ENCODE peak calls at places on chromosomes 3 and 15, in four cellular contexts. One of them, this sample, is unnamed.

GRCh38 chr3:73072634-73073033 is 11.2 kb downstream of the EBLN2 start:
- DNase-seq in OCI-LY7: no peak
- DNase-seq in GM23338: no peak
- DNase-seq in K562: peak; percentile 17
- DNase-seq in this sample: no peak

GRCh38 chr3:160641675-160642330 is 35.2 kb upstream of the ARL14 start:
- DNase-seq in OCI-LY7: no peak
- DNase-seq in GM23338: no peak
- DNase-seq in K562: no peak
- DNase-seq in this sample: peak; percentile 39

GRCh38 chr3:70871909-70872656 is 559.6 kb upstream of the MDFIC2 start:
- DNase-seq in OCI-LY7: no peak
- DNase-seq in GM23338: no peak
- DNase-seq in K562: no peak
- DNase-seq in this sample: no peak

GRCh38 chr3:40624189-40624754 is 99.5 kb downstream of the ZNF621 start:
- DNase-seq in OCI-LY7: no peak
- DNase-seq in GM23338: no peak
- DNase-seq in K562: no peak
- DNase-seq in this sample: no peak

GRCh38 chr3:73009008-73009407 is 12.4 kb downstream of the PPP4R2 start:
- DNase-seq in OCI-LY7: no peak
- DNase-seq in GM23338: no peak
- DNase-seq in K562: no peak
- DNase-seq in this sample: no peak

GRCh38 chr3:197809356-197810020 is 18.4 kb downstream of the LRCH3 start:
- DNase-seq in OCI-LY7: no peak
- DNase-seq in GM23338: no peak
- DNase-seq in K562: no peak
- DNase-seq in this sample: no peak

GRCh38 chr15:80480171-80480811 is 76.1 kb downstream of the ARNT2 start:
- DNase-seq in OCI-LY7: no peak
- DNase-seq in GM23338: peak; percentile 30
- DNase-seq in K562: no peak
- DNase-seq in this sample: no peak

GRCh38 chr3:43970920-43971319 is 270.8 kb upstream of the TOPAZ1 start:
- DNase-seq in OCI-LY7: no peak
- DNase-seq in GM23338: no peak
- DNase-seq in K562: no peak
- DNase-seq in this sample: no peak

GRCh38 chr3:196975349-196975748 is 6.7 kb upstream of the PIGZ start:
- DNase-seq in OCI-LY7: no peak
- DNase-seq in GM23338: no peak
- DNase-seq in K562: no peak
- DNase-seq in this sample: no peak

GRCh38 chr15:59262316-59262715 is 55.7 kb downstream of the LDHAL6B start:
- DNase-seq in OCI-LY7: no peak
- DNase-seq in GM23338: no peak
- DNase-seq in K562: no peak
- DNase-seq in this sample: no peak

GRCh38 chr3:15667484-15667883 is 65.9 kb downstream of the BTD start:
- DNase-seq in OCI-LY7: no peak
- DNase-seq in GM23338: no peak
- DNase-seq in K562: no peak
- DNase-seq in this sample: no peak

GRCh38 chr15:70147178-70147760 is 49.6 kb upstream of the TLE3 start:
- DNase-seq in OCI-LY7: no peak
- DNase-seq in GM23338: no peak
- DNase-seq in K562: no peak
- DNase-seq in this sample: no peak

GRCh38 chr3:111738238-111738637 is 120.8 kb upstream of the PHLDB2 start:
- DNase-seq in OCI-LY7: no peak
- DNase-seq in GM23338: no peak
- DNase-seq in K562: no peak
- DNase-seq in this sample: no peak

GRCh38 chr3:58526124-58526957 is 10.6 kb downstream of the ACOX2 start:
- DNase-seq in OCI-LY7: no peak
- DNase-seq in GM23338: peak; percentile 34
- DNase-seq in K562: no peak
- DNase-seq in this sample: peak; percentile 54

GRCh38 chr3:149179225-149179624 is 42.4 kb downstream of the CP start:
- DNase-seq in OCI-LY7: no peak
- DNase-seq in GM23338: no peak
- DNase-seq in K562: no peak
- DNase-seq in this sample: peak; percentile 44

GRCh38 chr3:141373768-141374526 is 5.6 kb downstream of the ZBTB38 start:
- DNase-seq in OCI-LY7: no peak
- DNase-seq in GM23338: peak; percentile 79
- DNase-seq in K562: peak; percentile 19
- DNase-seq in this sample: no peak

GRCh38 chr3:51622868-51623267 is 48.2 kb upstream of the TEX264 start:
- DNase-seq in OCI-LY7: no peak
- DNase-seq in GM23338: no peak
- DNase-seq in K562: no peak
- DNase-seq in this sample: no peak

GRCh38 chr15:57726411-57726810 is 19.9 kb downstream of the POLR2M start:
- DNase-seq in OCI-LY7: no peak
- DNase-seq in GM23338: no peak
- DNase-seq in K562: no peak
- DNase-seq in this sample: no peak

GRCh38 chr15:41218851-41219250 is 11.7 kb downstream of the EXD1 start:
- DNase-seq in OCI-LY7: no peak
- DNase-seq in GM23338: no peak
- DNase-seq in K562: no peak
- DNase-seq in this sample: no peak

GRCh38 chr15:32029409-32029861 is 880 bp upstream of the CHRNA7 start:
- DNase-seq in OCI-LY7: no peak
- DNase-seq in GM23338: peak; percentile 75
- DNase-seq in K562: no peak
- DNase-seq in this sample: no peak

GRCh38 chr15:86865920-86866319 is 786.2 kb downstream of the AGBL1 start:
- DNase-seq in OCI-LY7: no peak
- DNase-seq in GM23338: no peak
- DNase-seq in K562: no peak
- DNase-seq in this sample: no peak

GRCh38 chr15:60760646-60761504 is 281.9 kb upstream of the ICE2 start:
- DNase-seq in OCI-LY7: no peak
- DNase-seq in GM23338: no peak
- DNase-seq in K562: no peak
- DNase-seq in this sample: no peak

DNA sequence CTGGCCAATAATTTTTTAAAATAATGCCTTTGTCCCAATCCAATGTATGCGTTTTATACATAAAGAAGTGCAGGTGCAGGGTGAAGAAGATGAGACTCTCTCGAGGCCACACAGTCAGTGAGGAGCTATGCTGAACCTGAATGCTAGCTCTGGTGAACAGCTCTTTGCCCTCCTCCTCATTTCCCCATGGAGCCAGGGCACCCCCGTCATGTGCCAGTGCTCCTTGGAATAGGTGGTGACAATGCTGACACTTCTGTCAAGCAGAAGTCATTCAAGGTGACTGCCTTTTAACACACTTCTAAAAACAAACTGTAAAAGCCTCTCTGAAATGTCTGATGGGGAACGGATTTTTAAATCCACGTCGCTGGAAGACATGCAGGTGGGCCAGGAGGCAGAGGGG is 162.4 kb upstream of the WNT5A start:
- DNase-seq in OCI-LY7: no peak
- DNase-seq in GM23338: no peak
- DNase-seq in K562: no peak
- DNase-seq in this sample: no peak
- H3K4me1 ChIP-seq in OCI-LY7: peaks cover 9% of the 10 kb centered on the region
- H3K4me1 ChIP-seq in GM23338: peaks cover 53% of the 10 kb centered on the region
- H3K4me1 ChIP-seq in K562: no peaks in the 10 kb centered on the region
- H3K4me1 ChIP-seq in this sample: no peaks in the 10 kb centered on the region

GRCh38 chr3:101803152-101803782 is 24.3 kb downstream of the NXPE3 start:
- DNase-seq in OCI-LY7: peak; percentile 89
- DNase-seq in GM23338: peak; percentile 81
- DNase-seq in K562: peak; percentile 48
- DNase-seq in this sample: peak; percentile 68

GRCh38 chr3:101802179-101802578 is 23.2 kb downstream of the NXPE3 start:
- DNase-seq in OCI-LY7: no peak
- DNase-seq in GM23338: no peak
- DNase-seq in K562: no peak
- DNase-seq in this sample: no peak

GRCh38 chr3:101806491-101806890 is 27.5 kb downstream of the NXPE3 start:
- DNase-seq in OCI-LY7: no peak
- DNase-seq in GM23338: no peak
- DNase-seq in K562: no peak
- DNase-seq in this sample: no peak

GRCh38 chr3:101801174-101801573 is 22.2 kb downstream of the NXPE3 start:
- DNase-seq in OCI-LY7: no peak
- DNase-seq in GM23338: no peak
- DNase-seq in K562: no peak
- DNase-seq in this sample: no peak

DNA sequence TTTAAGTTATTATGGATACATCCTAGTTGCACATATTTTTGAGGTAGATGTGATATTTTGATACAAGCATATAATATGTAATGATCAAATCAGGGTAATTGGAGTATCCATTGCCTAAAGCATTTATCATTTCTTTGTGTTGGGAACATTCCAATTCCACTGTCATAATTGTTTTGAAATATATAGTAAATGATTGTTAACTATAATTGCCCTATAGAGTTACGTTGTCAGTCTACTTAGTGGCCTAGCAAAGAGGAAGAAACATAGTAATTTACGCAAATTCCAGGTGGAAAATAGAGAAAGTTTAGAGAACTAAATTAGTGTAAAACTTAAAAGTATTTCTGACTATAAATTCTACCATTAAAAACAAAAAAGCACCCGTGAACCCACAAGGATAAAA is 24.9 kb downstream of the NXPE3 start:
- DNase-seq in OCI-LY7: no peak
- DNase-seq in GM23338: no peak
- DNase-seq in K562: no peak
- DNase-seq in this sample: no peak
- H3K4me2 ChIP-seq in OCI-LY7: no peak overlapping the region
- H3K4me2 ChIP-seq in GM23338: no peak overlapping the region
- H3K4me2 ChIP-seq in K562: no peak overlapping the region
- H3K4me2 ChIP-seq in this sample: no peak overlapping the region

DNA sequence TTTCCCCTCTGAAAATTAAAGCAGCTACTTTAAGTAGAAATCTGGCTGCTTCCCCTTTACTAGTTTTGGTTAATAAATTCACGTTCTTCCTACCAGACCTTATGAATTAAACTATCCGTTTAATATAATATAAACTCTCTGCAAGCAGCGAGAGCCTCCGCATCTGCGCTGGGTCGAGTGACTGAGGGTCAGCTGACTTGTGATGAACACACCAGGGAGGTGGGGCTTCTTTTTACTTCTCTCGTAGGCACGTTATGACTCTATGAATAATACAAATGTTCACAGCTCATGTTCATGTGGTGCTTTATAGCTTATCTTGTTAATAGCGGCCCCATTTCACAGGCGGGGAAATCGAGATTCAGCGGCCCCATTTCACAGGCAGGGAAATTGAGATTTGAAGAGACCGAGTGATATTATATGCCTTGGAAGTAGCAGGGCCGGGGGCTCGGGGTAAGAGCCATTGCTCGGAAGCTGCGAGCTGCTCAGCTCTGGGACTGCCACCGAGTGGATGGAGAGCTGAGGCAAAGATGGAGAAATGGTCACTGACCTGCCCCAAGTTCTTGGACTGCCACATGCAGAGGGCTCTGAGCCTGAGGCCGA is 8.3 kb downstream of the MUC4 start:
- DNase-seq in OCI-LY7: no peak
- DNase-seq in GM23338: no peak
- DNase-seq in K562: no peak
- DNase-seq in this sample: no peak
- H3K4me1 ChIP-seq in OCI-LY7: peaks cover 44% of the 10 kb centered on the region
- H3K4me1 ChIP-seq in GM23338: peaks cover 29% of the 10 kb centered on the region
- H3K4me1 ChIP-seq in K562: peaks cover 52% of the 10 kb centered on the region
- H3K4me1 ChIP-seq in this sample: peaks cover 23% of the 10 kb centered on the region

DNA sequence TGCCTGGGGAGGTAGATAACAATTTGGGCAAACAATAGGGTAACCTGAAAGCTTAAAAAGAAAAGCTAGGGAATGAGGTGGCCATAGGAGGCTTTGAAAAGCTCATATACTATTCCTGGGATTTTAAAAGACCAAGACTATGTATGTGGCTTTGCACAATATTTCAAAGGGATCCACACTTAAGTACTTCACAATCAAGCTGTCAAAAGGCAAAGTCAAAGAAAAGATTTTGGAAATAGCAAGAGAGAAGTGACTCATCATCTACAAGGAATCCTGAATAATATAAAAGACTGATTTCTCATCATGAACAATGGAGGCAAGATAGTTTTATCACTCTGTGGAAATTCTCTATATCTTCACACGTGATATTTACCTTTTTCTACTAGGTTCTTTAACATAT is 136.6 kb upstream of the PLXNA1 start:
- DNase-seq in OCI-LY7: no peak
- DNase-seq in GM23338: no peak
- DNase-seq in K562: no peak
- DNase-seq in this sample: no peak
- H3K4me2 ChIP-seq in OCI-LY7: no peak overlapping the region
- H3K4me2 ChIP-seq in GM23338: no peak overlapping the region
- H3K4me2 ChIP-seq in K562: no peak overlapping the region
- H3K4me2 ChIP-seq in this sample: no peak overlapping the region

DNA sequence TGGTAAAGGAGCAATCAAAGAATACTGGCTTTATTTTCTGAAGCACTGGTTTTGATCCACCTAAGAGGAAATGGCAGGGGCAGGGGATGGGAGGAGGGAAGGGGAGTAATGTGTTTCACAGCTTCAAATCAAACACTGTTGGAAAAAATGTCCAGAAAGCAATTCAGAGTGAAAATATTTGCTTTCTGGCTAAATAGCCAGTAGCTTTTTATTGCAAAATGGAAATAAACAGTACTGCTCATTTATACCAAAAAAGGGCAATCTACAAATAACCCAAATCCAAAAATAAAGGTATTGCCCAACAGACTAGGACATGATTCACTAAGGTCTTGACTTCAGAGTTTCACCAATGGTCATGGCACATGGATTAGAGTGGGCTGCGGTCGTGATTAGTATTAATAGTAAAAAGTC is 279.3 kb upstream of the THBS1 start:
- DNase-seq in OCI-LY7: no peak
- DNase-seq in GM23338: no peak
- DNase-seq in K562: no peak
- DNase-seq in this sample: no peak
- H3K4me1 ChIP-seq in OCI-LY7: no peaks in the 10 kb centered on the region
- H3K4me1 ChIP-seq in GM23338: no peaks in the 10 kb centered on the region
- H3K4me1 ChIP-seq in K562: no peaks in the 10 kb centered on the region
- H3K4me1 ChIP-seq in this sample: peaks cover 20% of the 10 kb centered on the region

GRCh38 chr3:115876860-115877646 is 253.7 kb downstream of the GAP43 start:
- DNase-seq in OCI-LY7: no peak
- DNase-seq in GM23338: no peak
- DNase-seq in K562: no peak
- DNase-seq in this sample: no peak
- H3K4me2 ChIP-seq in OCI-LY7: no peak overlapping the region
- H3K4me2 ChIP-seq in GM23338: no peak overlapping the region
- H3K4me2 ChIP-seq in K562: no peak overlapping the region
- H3K4me2 ChIP-seq in this sample: no peak overlapping the region

This sample was measured in PC-9.